ENCODE peak calls at places on chromosomes 11 and 22, in five cellular contexts. A is AG04450, M is left lung, Z is SJCRH30, N is neuronal stem cell. J is an unnamed sample. For H3K9me3, the result is how much of the 10 kb centered on the place peaks cover.

GRCh38 chr11:66126808-66127555 is 56.9 kb downstream of the PACS1 start:
- DNase-seq in A (no peak), M (no peak), Z (no peak), N (no peak), J (peak)

GRCh38 chr11:117851091-117851490 is 25.4 kb downstream of the FXYD6 start:
- DNase-seq in A (no peak), M (no peak), Z (no peak), N (no peak), J (no peak)

GRCh38 chr11:89491141-89491690 is at the start of gene NOX4:
- DNase-seq in A (no peak), M (peak), Z (no peak), N (peak), J (peak)

GRCh38 chr22:39139933-39140332 is 12.5 kb downstream of the CBX7 start:
- DNase-seq in A (no peak), M (no peak), Z (no peak), N (no peak), J (no peak)

GRCh38 chr11:123584186-123584585 is 70.2 kb downstream of the SCN3B start:
- DNase-seq in A (no peak), M (no peak), Z (no peak), N (no peak), J (no peak)

GRCh38 chr11:71436861-71437260 is 11.3 kb downstream of the DHCR7 start:
- DNase-seq in A (no peak), M (no peak), Z (no peak), N (no peak), J (no peak)

GRCh38 chr11:36007127-36007824 is 63.4 kb downstream of the LDLRAD3 start:
- DNase-seq in A (no peak), M (no peak), Z (no peak), N (no peak), J (no peak)

GRCh38 chr11:76459299-76459698 is 14.5 kb downstream of the EMSY start:
- DNase-seq in A (no peak), M (no peak), Z (peak), N (no peak), J (no peak)

GRCh38 chr22:24327827-24328226 is 57.2 kb downstream of the SPECC1L start:
- DNase-seq in A (no peak), M (no peak), Z (no peak), N (no peak), J (no peak)

GRCh38 chr11:64876835-64877341 is 1.5 kb downstream of the EHD1 start:
- DNase-seq in A (no peak), M (peak), Z (no peak), N (no peak), J (no peak)

GRCh38 chr11:20821046-20821445 is 151.7 kb downstream of the NELL1 start:
- DNase-seq in A (no peak), M (no peak), Z (no peak), N (no peak), J (no peak)

GRCh38 chr11:128694618-128695481 is 978 bp downstream of the FLI1 start:
- DNase-seq in A (no peak), M (peak), Z (peak), N (no peak), J (peak)

GRCh38 chr11:121625784-121626506 is 173.2 kb upstream of the SORL1-AS1 start:
- DNase-seq in A (no peak), M (no peak), Z (no peak), N (no peak), J (peak)

GRCh38 chr22:37284807-37285355 is 2.6 kb downstream of the CYTH4 start:
- DNase-seq in A (no peak), M (peak), Z (no peak), N (no peak), J (peak)

GRCh38 chr11:3164540-3165151 is 464 bp downstream of the OSBPL5 start:
- DNase-seq in A (no peak), M (peak), Z (peak), N (no peak), J (no peak)

GRCh38 chr22:37180531-37181231 is 7.4 kb downstream of the C1QTNF6 start:
- DNase-seq in A (no peak), M (peak), Z (no peak), N (no peak), J (no peak)

GRCh38 chr11:22472306-22472705 is 134.1 kb downstream of the SLC17A6 start:
- DNase-seq in A (no peak), M (no peak), Z (no peak), N (no peak), J (no peak)

GRCh38 chr11:10117709-10118341 is 176.2 kb downstream of the SBF2 start:
- DNase-seq in A (no peak), M (no peak), Z (no peak), N (no peak), J (no peak)

GRCh38 chr11:102940714-102941588 is 14.6 kb downstream of the MMP13 start:
- DNase-seq in A (peak), M (no peak), Z (peak), N (peak), J (no peak)

GRCh38 chr11:43944761-43945311 is 2.4 kb downstream of the C11orf96 start:
- DNase-seq in A (no peak), M (peak), Z (peak), N (no peak), J (peak)

GRCh38 chr11:57205046-57205671 is 23.4 kb downstream of the LRRC55 start:
- DNase-seq in A (no peak), M (no peak), Z (no peak), N (no peak), J (peak)

GRCh38 chr11:65743928-65744698 is 23.5 kb upstream of the RNASEH2C start:
- DNase-seq in A (no peak), M (no peak), Z (peak), N (no peak), J (peak)

GRCh38 chr11:9276571-9276970 is 11.4 kb upstream of the DENND5A start:
- DNase-seq in A (no peak), M (no peak), Z (peak), N (no peak), J (no peak)

GRCh38 chr11:38448284-38448683 is 1850.2 kb upstream of the RAG2 start:
- DNase-seq in A (no peak), M (no peak), Z (peak), N (no peak), J (peak)

GRCh38 chr11:124669193-124669592 is 4.3 kb downstream of the SIAE start:
- DNase-seq in A (no peak), M (no peak), Z (peak), N (no peak), J (peak)

GRCh38 chr11:131192628-131193027 is 177.8 kb upstream of the NTM start:
- DNase-seq in A (no peak), M (no peak), Z (no peak), N (no peak), J (no peak)

GRCh38 chr11:80436547-80436946 is 995.7 kb upstream of the TENM4 start:
- DNase-seq in A (no peak), M (no peak), Z (no peak), N (no peak), J (no peak)

GRCh38 chr11:83881428-83881827 is 595.3 kb upstream of the CCDC90B start:
- DNase-seq in A (no peak), M (no peak), Z (no peak), N (no peak), J (no peak)

GRCh38 chr22:40509401-40510134 is 127.0 kb downstream of the MRTFA start:
- DNase-seq in A (peak), M (no peak), Z (no peak), N (no peak), J (no peak)

GRCh38 chr11:65503923-65504670 is 5.3 kb downstream of the MALAT1 start:
- DNase-seq in A (no peak), M (no peak), Z (no peak), N (no peak), J (no peak)

GRCh38 chr11:129077191-129077590 is 114.9 kb downstream of the ARHGAP32 start:
- DNase-seq in A (no peak), M (no peak), Z (peak), N (no peak), J (no peak)

GRCh38 chr11:70029831-70030811 is 48.0 kb upstream of the ANO1 start:
- DNase-seq in A (no peak), M (no peak), Z (no peak), N (no peak), J (no peak)

GRCh38 chr22:22687638-22688500 is 43.5 kb downstream of the GGTLC2 start:
- DNase-seq in A (peak), M (no peak), Z (peak), N (peak), J (no peak)

GRCh38 chr11:116515666-116516184 is 257.1 kb downstream of the BUD13 start:
- DNase-seq in A (no peak), M (no peak), Z (no peak), N (no peak), J (no peak)

GRCh38 chr11:113334183-113334582 is 19.8 kb downstream of the TTC12 start:
- DNase-seq in A (no peak), M (no peak), Z (no peak), N (no peak), J (no peak)

DNA sequence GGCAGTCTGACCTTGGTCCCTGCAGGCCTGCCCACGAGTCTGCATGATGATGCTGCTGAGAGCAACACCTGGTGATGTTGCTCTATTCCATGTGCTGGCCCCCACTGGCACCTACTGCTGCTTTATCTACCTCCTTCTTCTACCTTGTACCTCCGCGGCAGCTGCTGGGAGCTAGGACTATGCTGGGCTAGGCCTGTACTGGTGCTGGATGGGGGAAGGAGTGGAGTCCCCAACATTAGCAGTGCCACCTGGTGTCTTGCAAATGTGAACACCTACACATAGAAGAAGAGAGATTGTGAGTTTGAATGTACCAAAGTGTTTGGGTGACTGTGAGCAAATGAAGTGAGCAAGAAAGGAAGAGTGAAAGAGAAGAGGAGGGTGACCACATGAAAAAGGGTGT is 30.5 kb downstream of the PTPN5 start:
- DNase-seq in A (no peak), M (no peak), Z (no peak), N (no peak), J (no peak)
- H3K9me3 ChIP-seq in A (under half), M (under half), Z (under half), N (under half), J (under half)

DNA sequence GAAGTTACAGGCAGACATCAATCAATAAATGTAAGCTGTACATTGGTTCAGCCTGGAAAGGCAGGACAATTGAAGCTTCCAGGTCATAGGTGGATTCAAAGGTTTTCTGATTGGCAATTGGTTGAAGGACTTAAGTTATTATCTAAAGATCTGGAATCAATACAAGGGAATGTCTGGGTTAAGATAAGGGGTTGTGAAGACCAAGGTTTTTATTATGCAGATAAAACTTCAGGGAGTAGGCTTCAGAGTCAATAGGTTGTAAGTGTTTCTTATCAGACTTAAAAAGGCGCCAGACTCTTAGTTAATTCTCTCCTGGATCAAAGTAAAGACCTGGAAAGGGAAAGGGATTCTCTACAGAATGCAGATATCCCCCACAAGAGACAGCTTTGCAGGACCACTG is 935.4 kb downstream of the TBC1D22A start:
- DNase-seq in A (no peak), M (no peak), Z (no peak), N (no peak), J (no peak)
- H3K9me3 ChIP-seq in A (under half), M (under half), Z (under half), N (under half), J (under half)

GRCh38 chr11:23767576-23767975 is 729.3 kb upstream of the LUZP2 start:
- DNase-seq in A (no peak), M (no peak), Z (no peak), N (no peak), J (no peak)
- H3K9me3 ChIP-seq in A (under half), M (under half), Z (under half), N (under half), J (under half)

DNA sequence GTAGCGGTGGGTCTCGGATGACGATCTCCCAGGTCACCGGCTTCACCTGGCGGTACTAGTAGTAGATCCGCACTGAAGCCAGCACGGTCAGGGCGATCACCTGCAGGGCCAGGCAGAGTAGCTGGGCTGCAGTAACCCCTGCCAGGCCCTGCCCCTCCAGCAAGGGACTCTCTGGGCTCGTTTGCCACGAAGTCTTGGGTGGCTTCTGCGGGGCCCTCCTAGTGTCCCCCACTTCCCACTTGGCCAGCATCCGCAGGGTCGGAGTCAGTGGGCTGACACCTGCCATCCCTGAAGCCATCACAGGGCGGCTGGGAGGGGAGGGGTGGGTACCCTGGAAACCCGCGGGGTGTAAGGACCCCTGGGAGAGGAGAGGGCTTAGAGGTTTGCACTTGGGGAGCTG is 214.0 kb downstream of the OR4C45 start:
- DNase-seq in A (no peak), M (no peak), Z (no peak), N (no peak), J (no peak)
- H3K9me3 ChIP-seq in A (under half), M (under half), Z (under half), N (under half), J (under half)